ENCODE peak calls at places on chromosomes 11 and 22, in four cellular contexts. Q is WTC11, A is K562, N is SK-N-SH. B is an unnamed sample.

GRCh38 chr11:121086866-121087265 is 14.2 kb upstream of the TECTA start:
- DNase-seq in Q (no peak), A (no peak), N (no peak), B (no peak)

GRCh38 chr11:1628506-1629325 is 859 bp upstream of the KRTAP5-5 start:
- DNase-seq in A (peak), Q (peak), N (peak), B (peak)

GRCh38 chr11:114166897-114167323 is 107.4 kb downstream of the ZBTB16 start:
- DNase-seq in N (no peak), Q (no peak), A (no peak), B (no peak)

GRCh38 chr11:115552151-115552550 is 47.9 kb upstream of the CADM1 start:
- DNase-seq in N (no peak), Q (no peak), A (no peak), B (no peak)

GRCh38 chr11:128663824-128664223 is 30.0 kb upstream of the FLI1 start:
- DNase-seq in Q (no peak), N (no peak), A (no peak), B (no peak)

GRCh38 chr22:40024201-40025061 is 29.7 kb downstream of the FAM83F start:
- DNase-seq in A (peak), Q (peak), N (peak), B (peak)

GRCh38 chr11:15258433-15259350 is 144.0 kb downstream of the INSC start:
- DNase-seq in Q (no peak), A (peak), N (no peak), B (no peak)

GRCh38 chr11:132864811-132865576 is 667.3 kb downstream of the OPCML start:
- DNase-seq in N (no peak), A (no peak), Q (peak), B (peak)

GRCh38 chr22:42282943-42283287 is 12.5 kb upstream of the TCF20 start:
- DNase-seq in A (no peak), N (no peak), Q (no peak), B (no peak)

GRCh38 chr11:125514336-125515101 is 18.5 kb upstream of the FEZ1 start:
- DNase-seq in Q (no peak), N (peak), A (no peak), B (no peak)

GRCh38 chr11:79087957-79088318 is 352.9 kb downstream of the TENM4 start:
- DNase-seq in A (no peak), N (peak), Q (no peak), B (no peak)

GRCh38 chr11:90392692-90393091 is 169.8 kb upstream of the CHORDC1 start:
- DNase-seq in N (no peak), Q (no peak), A (no peak), B (no peak)

GRCh38 chr11:73201249-73201648 is 16.8 kb upstream of the P2RY2 start:
- DNase-seq in N (no peak), Q (peak), A (no peak), B (no peak)

GRCh38 chr11:965206-965775 is 39.6 kb downstream of the AP2A2 start:
- DNase-seq in A (no peak), Q (no peak), N (no peak), B (no peak)

GRCh38 chr22:45911601-45912271 is 65.2 kb downstream of the WNT7B start:
- DNase-seq in A (no peak), Q (no peak), N (no peak), B (no peak)

GRCh38 chr11:117720061-117720511 is 76.9 kb downstream of the DSCAML1 start:
- DNase-seq in Q (peak), N (no peak), A (no peak), B (no peak)

GRCh38 chr11:22792497-22792896 is 37.1 kb downstream of the SVIP start:
- DNase-seq in A (peak), Q (no peak), N (no peak), B (no peak)

GRCh38 chr11:27296406-27296994 is 66.5 kb downstream of the CCDC34 start:
- DNase-seq in N (peak), A (peak), Q (no peak), B (no peak)

GRCh38 chr22:20155330-20156041 is 4.6 kb upstream of the CCDC188 start:
- DNase-seq in A (no peak), N (peak), Q (no peak), B (no peak)

GRCh38 chr11:68904458-68904847 is 762 bp downstream of the IGHMBP2 start:
- DNase-seq in Q (no peak), A (peak), N (peak), B (no peak)

GRCh38 chr11:2995091-2995561 is 3.0 kb upstream of the NAP1L4 start:
- DNase-seq in N (no peak), A (no peak), Q (no peak), B (no peak)

GRCh38 chr11:99275521-99275920 is 254.8 kb downstream of the CNTN5 start:
- DNase-seq in A (no peak), N (no peak), Q (no peak), B (no peak)

GRCh38 chr11:16148301-16148787 is 208.0 kb downstream of the SOX6 start:
- DNase-seq in Q (no peak), A (no peak), N (no peak), B (no peak)

GRCh38 chr11:6402561-6402981 is 12.3 kb downstream of the SMPD1 start:
- DNase-seq in A (no peak), Q (no peak), N (no peak), B (no peak)

GRCh38 chr22:23133922-23134321 is 7.9 kb downstream of the RSPH14 start:
- DNase-seq in Q (no peak), A (no peak), N (no peak), B (no peak)

GRCh38 chr11:35711173-35711910 is 48.8 kb downstream of the TRIM44 start:
- DNase-seq in A (no peak), Q (no peak), N (no peak), B (no peak)

GRCh38 chr11:102613455-102613854 is 11.7 kb downstream of the MMP20 start:
- DNase-seq in Q (no peak), A (no peak), N (no peak), B (no peak)

GRCh38 chr11:117691206-117691490 is 105.9 kb downstream of the DSCAML1 start:
- DNase-seq in A (no peak), N (no peak), Q (no peak), B (no peak)

GRCh38 chr11:3735827-3736226 is 61.5 kb downstream of the NUP98 start:
- DNase-seq in Q (no peak), A (no peak), N (no peak), B (no peak)

GRCh38 chr11:14248577-14248976 is 110.4 kb downstream of the RRAS2 start:
- DNase-seq in A (no peak), Q (peak), N (peak), B (no peak)

GRCh38 chr11:47797633-47798032 is 30.5 kb upstream of the FNBP4 start:
- DNase-seq in N (no peak), A (peak), Q (no peak), B (no peak)

GRCh38 chr22:26751217-26751616 is 93.8 kb downstream of the MIAT start:
- DNase-seq in N (no peak), Q (peak), A (peak), B (peak)

GRCh38 chr11:62552465-62552782 is 5.8 kb upstream of the AHNAK start:
- DNase-seq in N (no peak), A (no peak), Q (no peak), B (no peak)

GRCh38 chr11:100855466-100856067 is 168.5 kb downstream of the ARHGAP42 start:
- DNase-seq in Q (no peak), N (peak), A (peak), B (no peak)

GRCh38 chr11:28343304-28344233 is 235.4 kb downstream of the METTL15 start:
- DNase-seq in Q (no peak), A (peak), N (no peak), B (no peak)

GRCh38 chr11:118842369-118842768 is 41.3 kb upstream of the CXCR5 start:
- DNase-seq in Q (no peak), A (no peak), N (no peak), B (no peak)

GRCh38 chr22:17786435-17787158 is 12.3 kb upstream of the BID start:
- DNase-seq in Q (peak), A (peak), N (no peak), B (no peak)

GRCh38 chr11:62710001-62710345 is 2.5 kb downstream of the GNG3 start:
- DNase-seq in A (no peak), N (no peak), Q (no peak), B (no peak)

GRCh38 chr22:17865183-17866055 is 91.2 kb upstream of the BID start:
- DNase-seq in N (no peak), Q (no peak), A (no peak), B (no peak)

GRCh38 chr11:66007201-66007634 is 4.6 kb upstream of the CST6 start:
- DNase-seq in Q (no peak), N (peak), A (peak), B (no peak)

GRCh38 chr11:123690490-123690889 is 36.1 kb upstream of the SCN3B start:
- DNase-seq in Q (no peak), N (no peak), A (no peak), B (no peak)
- TF ChIP-seq TEAD4 in Q (no peak), N (no peak), A (no peak), B (no peak)

DNA sequence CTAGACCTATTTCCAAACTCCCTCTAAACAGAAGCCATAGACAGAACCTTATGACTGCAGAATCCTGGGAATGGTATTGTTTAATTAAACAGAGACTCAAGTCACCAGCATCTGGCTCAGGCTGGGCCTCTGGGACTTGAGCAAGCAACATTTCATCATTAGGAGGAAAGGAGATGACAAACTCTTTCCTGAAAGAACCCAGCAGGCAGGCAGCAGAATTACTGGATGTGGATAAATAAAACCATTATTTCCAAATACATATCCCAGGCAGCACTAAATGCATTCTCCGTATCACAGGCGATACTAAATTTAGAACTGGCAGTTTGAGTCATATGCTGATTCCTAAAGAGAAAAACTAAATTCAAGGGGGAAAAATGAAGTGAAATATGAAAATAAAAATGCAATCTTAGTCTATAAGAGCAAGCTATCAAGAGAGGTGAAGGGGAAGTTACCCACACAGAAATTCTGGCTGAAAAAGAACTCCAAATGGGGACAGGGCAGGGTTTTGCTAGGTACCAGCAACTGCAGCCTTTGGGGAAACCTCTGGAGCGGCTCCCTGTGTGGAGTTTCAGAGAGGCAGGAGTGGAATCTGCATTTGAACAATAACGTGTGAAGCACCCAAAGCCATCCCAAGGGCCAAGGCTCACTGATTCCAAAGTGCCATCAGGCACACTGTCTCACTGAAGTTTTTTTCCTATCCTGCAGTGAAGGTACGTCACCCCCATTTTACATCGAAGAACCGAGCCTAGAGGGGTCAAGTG is 87.6 kb downstream of the KCNC1 start:
- DNase-seq in N (no peak), Q (no peak), A (no peak), B (no peak)
- TF ChIP-seq TEAD4 in N (peak), Q (no peak), A (no peak), B (no peak)

GRCh38 chr22:49368221-49368975 is 459.3 kb downstream of the BRD1 start:
- DNase-seq in Q (peak), A (no peak), N (no peak), B (no peak)

GRCh38 chr22:49370841-49371301 is 456.8 kb downstream of the BRD1 start:
- DNase-seq in A (no peak), N (no peak), Q (peak), B (no peak)

GRCh38 chr22:49371325-49372110 is 456.2 kb downstream of the BRD1 start:
- DNase-seq in A (no peak), Q (peak), N (no peak), B (no peak)

GRCh38 chr22:49368976-49369725 is 458.5 kb downstream of the BRD1 start:
- DNase-seq in Q (peak), N (peak), A (peak), B (no peak)

GRCh38 chr22:49369726-49370717 is 457.7 kb downstream of the BRD1 start:
- DNase-seq in N (no peak), Q (peak), A (no peak), B (peak)
- TF ChIP-seq TEAD4 in N (no peak), Q (no peak), A (no peak), B (no peak)

GRCh38 chr11:112285918-112286317 is 25.3 kb upstream of the PLET1 start:
- DNase-seq in Q (no peak), A (peak), N (no peak), B (no peak)
- TF ChIP-seq TEAD4 in Q (no peak), A (no peak), N (no peak), B (no peak)

DNA sequence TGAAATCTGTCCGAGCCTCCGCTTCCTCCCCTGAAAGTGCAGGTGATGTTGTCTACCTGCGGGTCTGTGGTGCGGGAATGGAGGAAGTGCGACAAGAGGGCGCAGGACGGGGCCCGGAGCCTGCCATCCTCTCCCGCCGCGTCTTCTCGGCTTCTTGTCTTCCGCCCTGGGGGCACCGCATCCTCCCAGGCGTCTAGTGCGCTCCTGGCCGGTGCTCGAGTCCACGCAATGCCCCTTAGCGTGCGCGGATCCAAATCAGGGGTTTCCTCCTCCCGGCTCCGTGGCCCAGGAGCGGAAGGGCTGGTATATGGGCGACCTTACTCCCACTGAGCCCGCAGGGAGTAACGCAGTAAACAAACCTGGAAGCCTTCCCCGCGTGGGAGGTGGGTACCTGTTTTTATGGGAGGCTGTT is 405 bp downstream of the SFI1 start:
- DNase-seq in A (peak), N (no peak), Q (no peak), B (no peak)
- TF ChIP-seq TEAD4 in A (no peak), N (no peak), Q (no peak), B (no peak)

GRCh38 chr11:19961225-19961624 is 199.1 kb downstream of the DBX1 start:
- DNase-seq in Q (no peak), N (no peak), A (no peak), B (no peak)

GRCh38 chr11:19959697-19960096 is 200.6 kb downstream of the DBX1 start:
- DNase-seq in Q (no peak), N (no peak), A (no peak), B (no peak)

GRCh38 chr11:19962053-19962794 is 198.1 kb downstream of the DBX1 start:
- DNase-seq in N (no peak), A (no peak), Q (no peak), B (no peak)

GRCh38 chr11:19963697-19964340 is 196.5 kb downstream of the DBX1 start:
- DNase-seq in Q (no peak), A (no peak), N (no peak), B (no peak)

GRCh38 chr11:19962795-19963163 is 197.5 kb downstream of the DBX1 start:
- DNase-seq in Q (no peak), N (no peak), A (no peak), B (no peak)
- TF ChIP-seq TEAD4 in Q (no peak), N (no peak), A (no peak), B (no peak)

GRCh38 chr11:77147668-77148321 is 19.7 kb downstream of the MYO7A start:
- DNase-seq in Q (peak), A (no peak), N (no peak), B (peak)
- TF ChIP-seq TEAD4 in Q (no peak), A (no peak), N (no peak), B (no peak)

GRCh38 chr11:87259731-87260130 is 222.0 kb downstream of the TMEM135 start:
- DNase-seq in N (no peak), A (no peak), Q (no peak), B (no peak)
- TF ChIP-seq TEAD4 in N (no peak), A (no peak), Q (no peak), B (no peak)

GRCh38 chr22:44577391-44578114 is 79.5 kb upstream of the RTL6 start:
- DNase-seq in Q (no peak), N (no peak), A (no peak), B (no peak)
- TF ChIP-seq TEAD4 in Q (no peak), N (no peak), A (no peak), B (no peak)